ENCODE peak calls at places on chromosomes 4 and X, in eight cellular contexts. Z is colonic mucosa; P is CD4-positive, alpha-beta memory T cell; W is neuronal stem cell; H is spleen; L is psoas muscle; G is heart right ventricle; D is sigmoid colon. I is an unnamed sample.

GRCh38 chr4:38308728-38309315 is 348.6 kb downstream of the PTTG2 start:
- DNase-seq in Z (no peak), P (no peak), W (no peak), H (no peak), L (no peak), G (no peak), D (no peak), I (no peak)

GRCh38 chr4:176302283-176303275 is 17.2 kb upstream of the SPCS3 start:
- DNase-seq in Z (no peak), P (no peak), W (no peak), H (no peak), L (no peak), G (no peak), D (no peak), I (no peak)

GRCh38 chrX:11965436-11965835 is 172.8 kb upstream of the FRMPD4 start:
- DNase-seq in Z (no peak), P (no peak), W (no peak), H (no peak), L (no peak), G (no peak), D (no peak), I (no peak)

GRCh38 chrX:41589634-41590270 is 99.0 kb upstream of the GPR34 start:
- DNase-seq in Z (no peak), P (no peak), W (no peak), H (no peak), L (no peak), G (no peak), D (no peak), I (no peak)

GRCh38 chrX:133384454-133384853 is 30.8 kb downstream of the GPC4 start:
- DNase-seq in Z (no peak), P (no peak), W (no peak), H (no peak), L (no peak), G (no peak), D (no peak), I (no peak)

GRCh38 chr4:42570221-42570620 is 86.7 kb downstream of the ATP8A1 start:
- DNase-seq in Z (no peak), P (no peak), W (peak), H (no peak), L (peak), G (peak), D (peak), I (no peak)

GRCh38 chr4:130668859-130669258 is 1572.9 kb downstream of the C4orf33 start:
- DNase-seq in Z (no peak), P (no peak), W (no peak), H (no peak), L (no peak), G (no peak), D (no peak), I (no peak)

GRCh38 chrX:30488092-30488491 is 89.5 kb downstream of the TASL start:
- DNase-seq in Z (no peak), P (no peak), W (no peak), H (no peak), L (no peak), G (no peak), D (no peak), I (no peak)

GRCh38 chr4:86594559-86595425 is 677 bp downstream of the PTPN13 start:
- DNase-seq in Z (peak), P (peak), W (peak), H (peak), L (peak), G (peak), D (peak), I (no peak)

GRCh38 chr4:16820304-16820703 is 78.1 kb downstream of the LDB2 start:
- DNase-seq in Z (no peak), P (no peak), W (no peak), H (no peak), L (no peak), G (no peak), D (no peak), I (no peak)

GRCh38 chr4:4860381-4860802 is 927 bp downstream of the MSX1 start:
- DNase-seq in Z (no peak), P (no peak), W (no peak), H (no peak), L (no peak), G (no peak), D (no peak), I (no peak)

GRCh38 chr4:26061248-26061986 is 147.4 kb downstream of the SMIM20 start:
- DNase-seq in Z (no peak), P (peak), W (no peak), H (no peak), L (no peak), G (no peak), D (no peak), I (no peak)

GRCh38 chr4:118738999-118739690 is 54.0 kb downstream of the METTL14 start:
- DNase-seq in Z (no peak), P (no peak), W (no peak), H (no peak), L (no peak), G (no peak), D (no peak), I (no peak)

GRCh38 chr4:3045500-3045850 is 28.9 kb downstream of the HTT-AS start:
- DNase-seq in Z (peak), P (peak), W (no peak), H (peak), L (peak), G (peak), D (peak), I (peak)

GRCh38 chr4:37320518-37321235 is 76.1 kb downstream of the NWD2 start:
- DNase-seq in Z (no peak), P (no peak), W (no peak), H (no peak), L (no peak), G (no peak), D (no peak), I (no peak)

GRCh38 chr4:69858683-69859082 is 1.3 kb downstream of the SULT1E1 start:
- DNase-seq in Z (no peak), P (no peak), W (no peak), H (no peak), L (no peak), G (no peak), D (no peak), I (no peak)

GRCh38 chrX:48459483-48459882 is 10.6 kb downstream of the SLC38A5 start:
- DNase-seq in Z (no peak), P (no peak), W (no peak), H (no peak), L (no peak), G (no peak), D (no peak), I (no peak)

GRCh38 chr4:135601351-135601750 is 1399.8 kb upstream of the PABPC4L start:
- DNase-seq in Z (no peak), P (no peak), W (no peak), H (no peak), L (no peak), G (no peak), D (no peak), I (no peak)

DNA sequence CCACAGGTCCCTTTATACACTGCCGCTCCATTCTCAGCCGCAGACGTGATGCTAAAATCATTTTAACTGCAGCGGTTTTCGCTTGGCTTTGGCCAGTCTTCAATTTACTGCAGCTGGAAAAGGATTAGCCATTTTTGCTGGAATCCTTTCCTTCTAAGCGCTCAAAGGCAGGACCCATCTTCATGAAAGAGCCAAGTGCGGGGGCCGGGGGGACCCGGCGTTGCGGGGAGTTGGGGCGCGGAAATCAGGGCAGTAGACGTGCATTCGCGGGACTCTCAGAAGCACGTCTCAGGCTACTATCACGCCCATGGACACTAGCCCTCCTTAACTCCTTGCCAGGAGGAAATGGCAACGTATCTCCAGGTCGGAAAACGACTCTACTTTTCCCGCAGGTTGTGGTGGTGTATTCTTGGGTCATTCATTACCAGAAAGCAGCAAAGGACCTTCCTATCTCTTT is 1.7 kb upstream of the PCDH10 start:
- DNase-seq in Z (no peak), P (no peak), W (no peak), H (no peak), L (no peak), G (no peak), D (no peak), I (no peak)
- H3K4me3 ChIP-seq in Z (no peak), P (no peak), W (peak), H (peak), L (peak), G (peak), D (peak), I (no peak)

GRCh38 chr4:153116101-153116680 is 88.1 kb upstream of the TRIM2 start:
- DNase-seq in Z (no peak), P (peak), W (no peak), H (no peak), L (no peak), G (no peak), D (no peak), I (no peak)

GRCh38 chr4:153113838-153114105 is 90.5 kb upstream of the TRIM2 start:
- DNase-seq in Z (no peak), P (no peak), W (no peak), H (no peak), L (no peak), G (no peak), D (no peak), I (no peak)

GRCh38 chr4:153116801-153117200 is 87.4 kb upstream of the TRIM2 start:
- DNase-seq in Z (no peak), P (no peak), W (no peak), H (no peak), L (no peak), G (no peak), D (no peak), I (no peak)

GRCh38 chr4:153114771-153115321 is 89.4 kb upstream of the TRIM2 start:
- DNase-seq in Z (no peak), P (peak), W (no peak), H (no peak), L (no peak), G (no peak), D (no peak), I (peak)

DNA sequence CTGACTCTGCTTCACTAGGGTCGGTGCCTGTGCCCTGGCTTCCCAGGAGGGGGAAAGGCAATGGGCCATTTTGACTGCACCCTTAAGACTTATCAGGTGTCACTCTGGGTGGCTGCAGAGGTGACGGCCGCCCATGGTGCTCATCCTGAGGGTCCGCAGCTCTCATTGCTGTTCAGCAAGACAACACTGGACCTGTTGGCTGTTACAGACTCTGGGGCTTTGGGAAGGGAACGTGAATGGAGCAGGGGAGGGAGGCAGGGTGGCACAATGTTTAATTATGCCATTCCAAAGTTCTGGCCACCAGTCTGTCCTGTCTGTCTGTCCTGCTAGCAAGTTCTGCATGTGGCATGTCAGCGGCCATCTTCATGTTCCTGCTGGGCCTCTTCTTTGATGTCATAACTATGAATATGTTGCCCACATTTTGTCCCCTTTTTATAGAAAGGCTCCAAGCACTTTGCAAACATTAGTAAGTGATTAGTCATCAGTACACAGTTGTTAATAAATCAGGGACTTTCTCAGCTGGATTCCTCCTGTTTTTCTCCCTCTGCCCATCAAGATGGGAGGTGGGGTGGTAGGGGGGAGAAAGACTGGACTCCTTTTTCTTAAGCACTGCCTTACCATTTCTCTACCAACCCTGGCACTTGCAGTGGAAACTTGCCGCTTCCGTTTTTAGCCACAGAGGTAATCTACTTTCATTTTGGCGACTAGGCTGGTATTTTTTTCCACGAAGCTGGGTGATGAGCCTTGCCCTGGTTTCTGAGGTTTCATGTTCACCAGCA is 88.7 kb upstream of the TRIM2 start:
- DNase-seq in Z (peak), P (peak), W (no peak), H (no peak), L (no peak), G (no peak), D (no peak), I (peak)
- H3K4me3 ChIP-seq in Z (peak), P (peak), W (no peak), H (no peak), L (peak), G (peak), D (peak), I (peak)

GRCh38 chr4:1538096-1538410 is 131.8 kb upstream of the NKX1-1 start:
- DNase-seq in Z (no peak), P (no peak), W (no peak), H (peak), L (peak), G (peak), D (no peak), I (no peak)
- H3K4me3 ChIP-seq in Z (no peak), P (no peak), W (no peak), H (no peak), L (no peak), G (no peak), D (no peak), I (no peak)

DNA sequence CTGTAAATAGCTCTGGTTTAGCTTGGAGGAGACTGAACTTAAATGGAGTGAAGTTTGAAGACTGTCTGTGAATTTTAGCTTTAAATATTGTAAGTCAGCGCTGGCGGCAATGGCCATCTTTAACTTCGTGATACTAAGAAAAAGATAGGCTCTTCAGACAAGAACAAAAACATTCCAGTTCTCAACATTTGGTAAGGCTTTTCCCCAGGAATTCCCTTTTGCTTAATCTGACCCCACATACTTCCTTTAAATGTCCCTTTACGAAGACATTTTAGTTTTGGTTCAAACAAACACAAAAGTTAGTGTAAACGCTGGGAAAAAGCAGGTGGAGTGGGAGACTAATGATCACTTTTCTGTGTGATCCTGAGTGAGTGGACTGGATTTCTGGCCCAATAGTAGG is 106.2 kb downstream of the MAML3 start:
- DNase-seq in Z (no peak), P (no peak), W (no peak), H (no peak), L (no peak), G (no peak), D (no peak), I (no peak)
- H3K4me3 ChIP-seq in Z (no peak), P (no peak), W (no peak), H (no peak), L (peak), G (peak), D (peak), I (no peak)

GRCh38 chr4:18860836-18861530 is 839.4 kb upstream of the LCORL start:
- DNase-seq in Z (no peak), P (no peak), W (no peak), H (no peak), L (no peak), G (no peak), D (no peak), I (no peak)
- H3K4me3 ChIP-seq in Z (no peak), P (no peak), W (no peak), H (no peak), L (no peak), G (no peak), D (no peak), I (no peak)

GRCh38 chr4:150694438-150694837 is 112.5 kb downstream of the MAB21L2 start:
- DNase-seq in Z (no peak), P (no peak), W (no peak), H (no peak), L (no peak), G (no peak), D (no peak), I (no peak)

GRCh38 chr4:150699599-150699998 is 117.6 kb downstream of the MAB21L2 start:
- DNase-seq in Z (no peak), P (no peak), W (no peak), H (no peak), L (no peak), G (no peak), D (no peak), I (no peak)

GRCh38 chr4:150695162-150695561 is 113.2 kb downstream of the MAB21L2 start:
- DNase-seq in Z (no peak), P (no peak), W (no peak), H (no peak), L (no peak), G (no peak), D (no peak), I (no peak)
- H3K4me3 ChIP-seq in Z (no peak), P (no peak), W (no peak), H (no peak), L (no peak), G (no peak), D (no peak), I (no peak)

GRCh38 chr4:14111730-14112171 is 484.2 kb upstream of the BOD1L1 start:
- DNase-seq in Z (no peak), P (no peak), W (no peak), H (no peak), L (no peak), G (no peak), D (no peak), I (no peak)
- H3K4me3 ChIP-seq in Z (no peak), P (no peak), W (no peak), H (no peak), L (no peak), G (no peak), D (no peak), I (no peak)

DNA sequence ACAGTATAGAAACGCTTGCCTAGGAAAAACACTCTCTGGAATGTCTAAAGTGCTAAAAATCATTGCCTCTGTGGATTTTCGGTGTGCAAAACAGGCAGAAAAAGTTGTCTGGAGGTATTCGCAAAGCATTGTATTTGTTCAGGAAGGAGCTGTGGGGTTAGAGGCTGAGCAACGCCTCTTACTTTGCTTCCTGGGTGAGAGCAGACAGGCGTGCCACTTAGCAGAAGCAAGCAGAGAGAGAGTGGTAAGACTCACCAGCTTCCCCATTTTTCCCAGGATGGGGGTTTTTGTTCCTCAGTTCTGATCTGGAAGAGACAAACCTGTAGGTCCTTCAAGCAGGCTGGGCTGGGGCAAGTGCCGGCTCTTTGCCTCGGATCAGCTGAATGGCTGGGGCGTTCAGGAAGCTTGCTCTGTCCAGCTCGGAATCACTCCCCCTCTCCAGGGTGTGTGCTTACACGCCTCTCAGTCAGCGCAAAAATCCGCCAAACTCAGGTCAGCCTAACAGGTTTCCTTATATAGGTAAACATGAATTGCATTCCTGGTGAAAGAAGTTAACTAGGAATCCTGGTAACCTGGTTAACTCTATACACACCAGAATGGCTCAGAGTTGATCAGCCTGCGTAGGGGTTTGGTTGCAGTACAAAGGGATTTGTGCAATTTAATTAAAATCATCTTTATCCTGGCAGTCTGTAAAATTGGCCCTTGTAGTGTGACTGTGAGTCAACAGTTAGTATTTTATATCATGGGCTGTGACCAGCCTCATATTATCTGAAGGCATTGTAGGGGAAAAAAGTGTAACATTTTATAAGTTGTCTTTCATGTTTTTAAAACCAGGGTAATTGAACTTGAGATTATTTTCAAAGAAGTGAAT is 213.1 kb upstream of the MID1 start:
- DNase-seq in Z (peak), P (no peak), W (peak), H (no peak), L (no peak), G (peak), D (peak), I (no peak)
- H3K4me3 ChIP-seq in Z (peak), P (no peak), W (peak), H (no peak), L (no peak), G (peak), D (peak), I (no peak)

I was measured in effector memory CD4-positive, alpha-beta T cell.